ENCODE peak calls at places on chromosomes 12 and 14, in seven cellular contexts. R is H1, X is K562, T is GM12892, J is HepG2, O is SK-N-SH, G is GM12878. H is an unnamed sample.

GRCh38 chr12:85092814-85093370 is 56.7 kb downstream of the LRRIQ1 start:
- DNase-seq in X (no peak), J (peak; percentile 6), T (no peak), R (no peak), G (no peak), O (no peak), H (no peak)

GRCh38 chr14:89067293-89067972 is 243.0 kb downstream of the TTC8 start:
- DNase-seq in J (no peak), R (no peak), T (no peak), G (no peak), O (no peak), X (no peak), H (no peak)

GRCh38 chr14:96037891-96038557 is 1.1 kb upstream of the C14orf132 start:
- DNase-seq in R (no peak), J (no peak), G (no peak), X (no peak), T (no peak), O (peak; percentile 38), H (no peak)

GRCh38 chr14:54488318-54488645 is 498 bp downstream of the GMFB start:
- DNase-seq in R (no peak), G (no peak), J (no peak), X (no peak), O (no peak), T (no peak), H (peak; percentile 29)

GRCh38 chr14:74038015-74038859 is 19.1 kb downstream of the BBOF1 start:
- DNase-seq in X (peak; percentile 62), O (peak; percentile 53), R (no peak), T (no peak), G (no peak), J (peak; percentile 67), H (peak; percentile 12)

GRCh38 chr12:3277261-3277943 is 200.2 kb downstream of the TSPAN9 start:
- DNase-seq in O (no peak), J (no peak), T (no peak), G (no peak), R (no peak), X (no peak), H (no peak)

GRCh38 chr12:54261817-54262402 is 18.0 kb downstream of the CBX5 start:
- DNase-seq in J (no peak), T (no peak), X (no peak), O (no peak), R (no peak), G (no peak), H (no peak)

GRCh38 chr14:50025776-50026175 is 90.6 kb downstream of the VCPKMT start:
- DNase-seq in R (no peak), X (peak; percentile 39), J (no peak), T (no peak), O (no peak), G (no peak), H (no peak)

GRCh38 chr12:89080797-89081470 is 271.4 kb downstream of the DUSP6 start:
- DNase-seq in R (no peak), G (no peak), T (no peak), X (no peak), O (no peak), J (no peak), H (no peak)

GRCh38 chr12:119989619-119990381 is 764 bp downstream of the BICDL1 start:
- DNase-seq in G (no peak), T (peak; percentile 62), J (peak; percentile 41), X (peak; percentile 83), O (peak; percentile 87), R (peak; percentile 9), H (peak; percentile 63)

GRCh38 chr14:103846569-103847438 is 571 bp downstream of the PPP1R13B start:
- DNase-seq in O (peak; percentile 80), X (peak; percentile 12), T (no peak), J (no peak), R (no peak), G (no peak), H (peak; percentile 53)

GRCh38 chr12:54282949-54283593 is 2.5 kb downstream of the HNRNPA1 start:
- DNase-seq in R (no peak), G (no peak), T (no peak), O (no peak), J (no peak), X (peak; percentile 61), H (no peak)

GRCh38 chr14:73262427-73263183 is 25.3 kb downstream of the PAPLN start:
- DNase-seq in X (no peak), T (peak; percentile 19), G (no peak), R (no peak), J (no peak), O (peak; percentile 30), H (no peak)

GRCh38 chr12:43766291-43766690 is 7.5 kb downstream of the IRAK4 start:
- DNase-seq in T (no peak), J (no peak), R (no peak), O (no peak), X (no peak), G (no peak), H (no peak)

GRCh38 chr14:96574633-96575191 is 72.5 kb downstream of the PAPOLA start:
- DNase-seq in O (no peak), J (no peak), R (no peak), X (no peak), G (no peak), T (no peak), H (no peak)

GRCh38 chr12:5305425-5305824 is 126.5 kb upstream of the NTF3 start:
- DNase-seq in X (no peak), R (no peak), O (no peak), T (no peak), G (no peak), J (no peak), H (no peak)

GRCh38 chr14:58626441-58626840 is 11.3 kb upstream of the DACT1 start:
- DNase-seq in G (no peak), J (no peak), O (no peak), T (no peak), R (no peak), X (no peak), H (no peak)

GRCh38 chr12:81896771-81897170 is 137.6 kb upstream of the PPFIA2 start:
- DNase-seq in X (no peak), J (no peak), R (no peak), T (no peak), G (no peak), O (no peak), H (no peak)

GRCh38 chr12:108722992-108723766 is 8.1 kb downstream of the CORO1C start:
- DNase-seq in G (no peak), X (no peak), J (no peak), T (no peak), R (no peak), O (no peak), H (no peak)

GRCh38 chr14:21269252-21270046 is at the start of gene HNRNPC:
- DNase-seq in R (peak; percentile 99), T (peak; percentile 88), X (peak; percentile 97), G (peak; percentile 100), J (peak; percentile 100), O (peak; percentile 93), H (peak; percentile 76)

GRCh38 chr12:44875417-44875953 is 630 bp downstream of the NELL2 start:
- DNase-seq in O (peak; percentile 55), G (no peak), J (no peak), T (no peak), X (no peak), R (no peak), H (no peak)

GRCh38 chr12:44873898-44874297 is 2.2 kb downstream of the NELL2 start:
- DNase-seq in O (peak; percentile 20), X (no peak), R (no peak), T (no peak), G (no peak), J (no peak), H (no peak)

GRCh38 chr12:44876554-44877275 is 600 bp upstream of the NELL2 start:
- DNase-seq in R (peak; percentile 27), X (peak; percentile 8), J (no peak), T (peak; percentile 25), O (peak; percentile 82), G (no peak), H (peak; percentile 16)

GRCh38 chr12:44875954-44876553 is at the start of gene NELL2:
- DNase-seq in T (peak; percentile 46), J (no peak), R (peak; percentile 49), X (peak; percentile 59), G (no peak), O (peak; percentile 83), H (peak; percentile 55)

GRCh38 chr12:44874981-44875416 is 1.1 kb downstream of the NELL2 start:
- DNase-seq in R (no peak), O (peak; percentile 23), T (no peak), X (no peak), G (no peak), J (no peak), H (no peak)
- TF ChIP-seq TAF1 in R (no peak), O (no peak), T (no peak), X (no peak), G (no peak), J (no peak), H (no peak)

GRCh38 chr12:67578976-67579661 is 69.4 kb upstream of the DYRK2 start:
- DNase-seq in G (no peak), J (no peak), X (no peak), R (no peak), T (no peak), O (no peak), H (no peak)
- TF ChIP-seq TAF1 in G (no peak), J (no peak), X (no peak), R (no peak), T (no peak), O (no peak), H (no peak)

GRCh38 chr14:100466111-100466856 is 120.9 kb downstream of the BEGAIN start:
- DNase-seq in T (no peak), R (no peak), O (no peak), G (no peak), J (no peak), X (no peak), H (no peak)
- TF ChIP-seq TAF1 in T (no peak), R (no peak), O (no peak), G (no peak), J (no peak), X (no peak), H (no peak)

DNA sequence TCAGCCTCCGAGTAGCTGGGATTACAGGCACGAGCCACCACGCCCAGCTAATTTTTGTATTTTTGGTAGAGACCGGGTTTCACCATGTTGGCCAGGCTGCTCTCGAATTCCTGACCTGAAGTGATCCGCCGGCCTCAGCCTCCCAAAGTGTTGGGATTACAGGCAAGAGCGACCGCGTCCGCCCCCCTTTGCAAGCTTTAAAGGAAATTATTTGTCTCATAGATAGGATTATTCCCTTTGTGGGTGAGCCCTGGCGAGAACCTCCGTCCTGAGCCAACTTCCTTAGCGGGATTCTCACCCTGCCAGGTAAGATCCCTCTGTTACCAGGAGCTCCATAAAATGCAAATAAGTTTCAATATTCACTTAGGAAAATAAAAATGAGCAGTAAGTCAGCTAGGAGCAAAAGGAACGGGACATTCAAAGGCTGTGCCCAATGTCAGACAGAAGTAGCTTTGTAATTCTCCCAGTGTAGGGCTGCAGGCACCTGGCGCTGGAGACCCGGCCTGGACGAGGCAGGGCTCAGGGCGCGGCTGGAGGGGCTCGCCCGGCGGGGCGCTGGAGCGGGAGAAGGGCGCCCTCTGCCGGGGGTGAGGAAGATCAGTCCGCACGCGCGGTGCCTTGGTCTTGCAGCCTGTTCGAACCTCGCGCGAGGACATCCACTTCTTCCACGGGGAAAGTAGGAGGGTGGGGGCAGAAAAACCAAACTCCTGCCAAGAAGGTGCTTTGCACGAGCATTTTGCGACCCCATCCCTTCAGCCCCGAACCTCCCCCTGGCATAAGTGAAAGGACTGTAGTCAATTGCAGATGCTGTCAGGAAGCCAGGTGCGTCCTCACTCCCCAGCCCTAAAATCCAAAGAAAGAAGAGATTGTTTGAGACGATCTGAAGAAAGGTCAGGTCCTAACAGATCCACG is 47.1 kb upstream of the PLXNC1 start:
- DNase-seq in R (peak; percentile 36), O (peak; percentile 88), J (peak; percentile 40), X (peak; percentile 85), G (no peak), T (peak; percentile 61), H (peak; percentile 68)
- TF ChIP-seq TAF1 in R (no peak), O (no peak), J (no peak), X (no peak), G (no peak), T (no peak), H (no peak)

GRCh38 chr14:94501588-94502516 is 7.4 kb downstream of the SERPINA12 start:
- DNase-seq in G (no peak), X (no peak), T (no peak), R (no peak), O (no peak), J (peak; percentile 62), H (no peak)
- TF ChIP-seq TAF1 in G (no peak), X (no peak), T (no peak), R (no peak), O (no peak), J (no peak), H (no peak)